ENCODE peak calls at places on chromosomes 5 and 9, in nine cellular contexts. W is spleen, P is H54, L is lower leg skin, E is stomach, A is transverse colon, Q is A549, C is Peyer's patch, T is HepG2. O is an unnamed sample.

GRCh38 chr5:170885281-170885680 is 23.5 kb downstream of the RANBP17 start:
- DNase-seq in W (no peak), P (no peak), L (no peak), E (no peak), A (no peak), Q (no peak), C (no peak), T (no peak), O (no peak)

GRCh38 chr9:76269789-76270188 is 124.4 kb downstream of the RFK start:
- DNase-seq in W (no peak), P (no peak), L (no peak), E (no peak), A (no peak), Q (peak; percentile 20), C (no peak), T (no peak), O (no peak)

GRCh38 chr5:127206320-127207113 is 84.1 kb upstream of the MEGF10 start:
- DNase-seq in W (no peak), P (no peak), L (no peak), E (no peak), A (no peak), Q (peak; percentile 80), C (no peak), T (peak; percentile 71), O (no peak)

GRCh38 chr5:174745495-174745894 is 21.1 kb downstream of the MSX2 start:
- DNase-seq in W (no peak), P (no peak), L (no peak), E (no peak), A (no peak), Q (no peak), C (no peak), T (no peak), O (no peak)

GRCh38 chr5:5042786-5043185 is 97.3 kb upstream of the ADAMTS16 start:
- DNase-seq in W (no peak), P (no peak), L (no peak), E (no peak), A (no peak), Q (no peak), C (no peak), T (no peak), O (no peak)

GRCh38 chr5:73859696-73860095 is 233.7 kb downstream of the ARHGEF28 start:
- DNase-seq in W (no peak), P (no peak), L (no peak), E (no peak), A (no peak), Q (no peak), C (no peak), T (no peak), O (no peak)

GRCh38 chr9:93891050-93891449 is 64.1 kb downstream of the BARX1 start:
- DNase-seq in W (peak; percentile 37), P (no peak), L (no peak), E (no peak), A (no peak), Q (no peak), C (no peak), T (no peak), O (no peak)

GRCh38 chr5:88660326-88660946 is 222.5 kb downstream of the MEF2C start:
- DNase-seq in W (no peak), P (no peak), L (no peak), E (no peak), A (no peak), Q (no peak), C (no peak), T (no peak), O (no peak)

GRCh38 chr9:18947772-18948391 is 85.1 kb downstream of the SAXO1 start:
- DNase-seq in W (no peak), P (no peak), L (no peak), E (no peak), A (no peak), Q (no peak), C (no peak), T (no peak), O (no peak)

GRCh38 chr5:41869739-41870620 is at the start of gene OXCT1:
- DNase-seq in W (peak; percentile 98), P (peak; percentile 85), L (peak; percentile 97), E (peak; percentile 82), A (peak; percentile 89), Q (peak; percentile 49), C (peak; percentile 90), T (peak; percentile 10), O (peak; percentile 91)
- TF ChIP-seq POLR2A in W (peak; percentile 85), P (peak; percentile 85), L (no peak), E (no peak), A (peak; percentile 89), Q (no peak), C (peak; percentile 81), T (no peak), O (peak; percentile 94)

DNA sequence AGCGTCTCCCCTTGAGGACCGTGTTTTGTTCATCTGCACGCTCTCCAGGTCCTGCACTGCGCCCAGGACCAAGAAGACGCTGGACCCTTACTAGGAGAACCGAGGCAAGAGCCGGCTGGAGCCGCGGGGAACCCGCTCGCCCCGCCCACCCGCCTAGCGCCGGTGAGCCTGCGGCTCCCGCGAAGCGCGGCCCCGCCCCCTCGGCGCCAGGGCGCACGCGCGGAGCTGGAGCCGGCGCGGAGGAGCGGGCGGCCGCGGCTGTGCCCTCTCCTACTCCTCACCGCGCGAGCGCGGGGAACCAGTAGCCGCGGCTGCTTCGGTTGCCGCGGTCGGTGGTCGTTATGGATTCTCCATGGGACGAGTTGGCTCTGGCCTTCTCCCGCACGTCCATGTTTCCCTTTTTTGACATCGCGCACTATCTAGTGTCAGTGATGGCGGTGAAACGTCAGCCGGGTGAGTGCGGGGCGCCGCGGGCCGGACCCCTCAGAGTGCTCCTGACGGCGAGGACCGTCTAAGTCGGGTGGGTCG is at the start of gene TMEM38B:
- DNase-seq in W (peak; percentile 95), P (peak; percentile 97), L (peak; percentile 96), E (peak; percentile 86), A (peak; percentile 88), Q (peak; percentile 59), C (peak; percentile 77), T (peak; percentile 50), O (peak; percentile 83)
- TF ChIP-seq POLR2A in W (peak; percentile 61), P (peak; percentile 76), L (no peak), E (no peak), A (peak; percentile 13), Q (peak; percentile 63), C (peak; percentile 50), T (peak; percentile 74), O (peak; percentile 60)

GRCh38 chr9:131733601-131734061 is 6.2 kb downstream of the RAPGEF1 start:
- DNase-seq in W (no peak), P (peak; percentile 28), L (no peak), E (peak; percentile 35), A (peak; percentile 58), Q (peak; percentile 88), C (peak; percentile 54), T (no peak), O (peak; percentile 73)
- TF ChIP-seq POLR2A in W (no peak), P (no peak), L (no peak), E (no peak), A (no peak), Q (no peak), C (no peak), T (no peak), O (no peak)

DNA sequence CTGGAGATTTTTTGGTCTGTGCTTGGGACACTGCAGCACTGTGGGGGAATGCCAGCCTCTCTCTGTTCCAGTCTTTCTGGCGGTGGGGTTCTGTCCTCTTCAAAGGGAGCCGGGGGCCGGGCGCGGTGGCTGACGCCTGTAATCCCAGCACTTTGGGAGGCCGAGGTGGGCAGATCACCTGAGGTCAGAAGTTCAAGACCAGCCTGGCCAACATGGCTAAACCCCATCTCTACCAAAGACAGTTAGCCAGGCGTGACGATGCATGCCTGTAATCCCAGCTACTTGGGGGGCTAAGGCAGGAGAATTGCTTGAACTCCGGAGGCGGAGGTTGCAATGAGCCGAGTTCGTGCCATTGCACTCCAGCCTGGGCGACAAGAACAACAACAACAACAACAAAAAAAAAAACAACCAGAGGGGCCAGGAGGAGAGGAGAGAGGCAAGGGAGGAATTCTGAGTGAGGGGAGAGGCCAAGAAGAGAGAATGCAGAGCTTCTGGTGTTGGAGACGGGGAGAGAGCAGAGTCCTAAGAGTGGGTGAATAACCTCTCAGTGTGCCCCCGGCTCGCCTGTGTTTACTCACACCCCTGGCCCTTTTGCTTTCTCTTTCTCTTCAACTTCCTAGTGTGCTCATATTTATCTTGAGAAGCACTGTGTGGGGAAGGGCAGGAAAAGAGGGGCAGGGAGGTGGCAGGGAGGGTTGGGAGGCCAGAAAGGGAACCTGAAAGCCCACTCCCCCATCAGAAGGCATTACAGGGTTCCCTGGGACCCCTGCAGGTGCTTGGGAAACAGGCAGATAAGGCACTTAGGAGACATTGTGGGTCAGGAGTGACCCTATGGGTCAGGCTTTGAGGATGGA is 3.2 kb upstream of the SET start:
- DNase-seq in W (peak; percentile 87), P (no peak), L (no peak), E (peak; percentile 54), A (peak; percentile 68), Q (no peak), C (peak; percentile 70), T (no peak), O (peak; percentile 63)
- TF ChIP-seq POLR2A in W (no peak), P (no peak), L (no peak), E (no peak), A (peak; percentile 35), Q (no peak), C (no peak), T (no peak), O (no peak)

DNA sequence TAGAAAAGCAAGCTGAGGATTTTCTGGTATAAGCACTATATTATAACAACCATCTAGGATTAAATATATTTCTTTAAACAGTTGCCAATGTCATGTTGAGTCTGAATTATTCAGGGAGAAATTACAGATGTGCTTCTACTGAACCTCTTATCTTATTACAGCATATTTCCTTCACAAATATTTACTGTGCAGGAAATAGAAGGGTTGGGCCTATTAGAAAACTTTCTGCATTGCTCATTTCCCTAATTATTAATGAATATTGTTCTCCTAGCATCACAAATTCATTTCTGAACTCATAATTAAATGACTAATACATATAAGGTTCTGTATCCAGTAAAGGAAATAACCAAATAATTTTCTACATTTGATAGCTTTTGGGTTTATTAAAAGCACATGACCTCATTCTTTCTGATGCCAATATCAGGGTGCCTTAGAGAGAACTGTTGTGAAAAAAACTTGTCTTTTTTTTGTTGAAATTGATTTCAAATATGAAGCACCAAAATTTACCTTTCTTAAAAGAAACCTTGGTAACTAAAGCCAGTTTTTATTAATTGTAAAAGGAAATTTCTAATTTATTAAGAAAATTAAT is 476.8 kb upstream of the PTGER4 start:
- DNase-seq in W (no peak), P (no peak), L (no peak), E (no peak), A (no peak), Q (no peak), C (no peak), T (no peak), O (no peak)
- TF ChIP-seq POLR2A in W (no peak), P (no peak), L (no peak), E (no peak), A (no peak), Q (no peak), C (no peak), T (no peak), O (no peak)

O was measured in erythroblast.